ENCODE peak calls at places on chromosomes 4 and X, in four cellular contexts. One of them, this sample, is unnamed.

GRCh38 chr4:140239311-140239710 is 85.3 kb upstream of the MAML3 start:
- DNase-seq in K562: no peak
- DNase-seq in SK-N-SH: no peak
- DNase-seq in GM12878: no peak
- DNase-seq in this sample: no peak

GRCh38 chrX:136039968-136040367 is 54.7 kb downstream of the SLC9A6 start:
- DNase-seq in GM12878: no peak
- DNase-seq in K562: no peak
- DNase-seq in SK-N-SH: no peak
- DNase-seq in this sample: no peak

GRCh38 chrX:107894038-107894437 is 68.4 kb downstream of the MID2 start:
- DNase-seq in GM12878: peak
- DNase-seq in K562: peak
- DNase-seq in SK-N-SH: peak
- DNase-seq in this sample: no peak

GRCh38 chr4:118335316-118335715 is 17.5 kb downstream of the PRSS12 start:
- DNase-seq in GM12878: no peak
- DNase-seq in K562: no peak
- DNase-seq in SK-N-SH: no peak
- DNase-seq in this sample: no peak

GRCh38 chr4:20544645-20545044 is 155.6 kb upstream of the PACRGL start:
- DNase-seq in GM12878: no peak
- DNase-seq in K562: peak
- DNase-seq in SK-N-SH: peak
- DNase-seq in this sample: no peak

GRCh38 chr4:94577136-94577535 is 125.4 kb downstream of the PDLIM5 start:
- DNase-seq in GM12878: no peak
- DNase-seq in SK-N-SH: peak
- DNase-seq in K562: no peak
- DNase-seq in this sample: peak

GRCh38 chrX:150692837-150693781 is at the start of gene MTMR1:
- DNase-seq in K562: peak
- DNase-seq in GM12878: no peak
- DNase-seq in SK-N-SH: peak
- DNase-seq in this sample: no peak

GRCh38 chr4:158777423-158777822 is 8.6 kb downstream of the FNIP2 start:
- DNase-seq in GM12878: no peak
- DNase-seq in SK-N-SH: no peak
- DNase-seq in K562: no peak
- DNase-seq in this sample: no peak

GRCh38 chr4:10164877-10165283 is 48.3 kb upstream of the WDR1 start:
- DNase-seq in GM12878: no peak
- DNase-seq in K562: peak
- DNase-seq in SK-N-SH: peak
- DNase-seq in this sample: peak

GRCh38 chr4:57442834-57443291 is 332.7 kb upstream of the IGFBP7 start:
- DNase-seq in SK-N-SH: peak
- DNase-seq in K562: peak
- DNase-seq in GM12878: no peak
- DNase-seq in this sample: peak

GRCh38 chrX:15170927-15171326 is 99.0 kb downstream of the ASB9 start:
- DNase-seq in GM12878: no peak
- DNase-seq in K562: no peak
- DNase-seq in SK-N-SH: no peak
- DNase-seq in this sample: no peak

GRCh38 chrX:78029663-78030062 is 60.2 kb upstream of the PGAM4 start:
- DNase-seq in GM12878: no peak
- DNase-seq in K562: peak
- DNase-seq in SK-N-SH: peak
- DNase-seq in this sample: peak

GRCh38 chrX:67207912-67208311 is 335.9 kb upstream of the AR start:
- DNase-seq in K562: no peak
- DNase-seq in GM12878: no peak
- DNase-seq in SK-N-SH: no peak
- DNase-seq in this sample: no peak

GRCh38 chr4:72077346-72077745 is 45.5 kb downstream of the NPFFR2 start:
- DNase-seq in GM12878: no peak
- DNase-seq in SK-N-SH: no peak
- DNase-seq in K562: no peak
- DNase-seq in this sample: no peak

GRCh38 chrX:45134303-45134702 is 66.4 kb downstream of the DIPK2B start:
- DNase-seq in SK-N-SH: no peak
- DNase-seq in GM12878: no peak
- DNase-seq in K562: no peak
- DNase-seq in this sample: no peak

GRCh38 chr4:73989031-73989430 is 1.0 kb upstream of the PPBP start:
- DNase-seq in SK-N-SH: no peak
- DNase-seq in GM12878: no peak
- DNase-seq in K562: peak
- DNase-seq in this sample: no peak

GRCh38 chr4:73985528-73985852 is 2.5 kb downstream of the PPBP start:
- DNase-seq in GM12878: no peak
- DNase-seq in K562: no peak
- DNase-seq in SK-N-SH: no peak
- DNase-seq in this sample: no peak

GRCh38 chr4:73989928-73990327 is 1.9 kb upstream of the PPBP start:
- DNase-seq in GM12878: no peak
- DNase-seq in SK-N-SH: no peak
- DNase-seq in K562: no peak
- DNase-seq in this sample: no peak

GRCh38 chr4:73988096-73988495 is at the start of gene PPBP:
- DNase-seq in K562: no peak
- DNase-seq in SK-N-SH: no peak
- DNase-seq in GM12878: no peak
- DNase-seq in this sample: no peak

GRCh38 chr4:73984736-73985527 is 3.1 kb downstream of the PPBP start:
- DNase-seq in K562: no peak
- DNase-seq in GM12878: no peak
- DNase-seq in SK-N-SH: no peak
- DNase-seq in this sample: no peak
- TF ChIP-seq MAX in K562: no peak
- TF ChIP-seq MAX in GM12878: no peak
- TF ChIP-seq MAX in SK-N-SH: no peak
- TF ChIP-seq MAX in this sample: no peak

GRCh38 chrX:1359477-1359873 is 22.9 kb downstream of the IL3RA start:
- DNase-seq in SK-N-SH: no peak
- DNase-seq in K562: no peak
- DNase-seq in GM12878: no peak
- DNase-seq in this sample: no peak

GRCh38 chrX:1361275-1361674 is 24.7 kb downstream of the IL3RA start:
- DNase-seq in SK-N-SH: no peak
- DNase-seq in K562: no peak
- DNase-seq in GM12878: no peak
- DNase-seq in this sample: no peak

GRCh38 chrX:1360171-1360570 is 23.6 kb downstream of the IL3RA start:
- DNase-seq in K562: no peak
- DNase-seq in SK-N-SH: no peak
- DNase-seq in GM12878: no peak
- DNase-seq in this sample: no peak

GRCh38 chrX:1358793-1359476 is 22.4 kb downstream of the IL3RA start:
- DNase-seq in K562: no peak
- DNase-seq in SK-N-SH: no peak
- DNase-seq in GM12878: no peak
- DNase-seq in this sample: peak

GRCh38 chrX:1361910-1362309 is 25.3 kb downstream of the IL3RA start:
- DNase-seq in K562: no peak
- DNase-seq in GM12878: no peak
- DNase-seq in SK-N-SH: no peak
- DNase-seq in this sample: no peak
- TF ChIP-seq USF1 in K562: no peak
- TF ChIP-seq USF1 in GM12878: no peak
- TF ChIP-seq USF1 in SK-N-SH: no peak
- TF ChIP-seq USF1 in this sample: no peak

GRCh38 chr4:11165052-11165451 is 263.6 kb downstream of the HS3ST1 start:
- DNase-seq in SK-N-SH: no peak
- DNase-seq in K562: no peak
- DNase-seq in GM12878: no peak
- DNase-seq in this sample: no peak
- TF ChIP-seq MAX in SK-N-SH: no peak
- TF ChIP-seq MAX in K562: no peak
- TF ChIP-seq MAX in GM12878: no peak
- TF ChIP-seq MAX in this sample: no peak

GRCh38 chr4:152075253-152075928 is 314.6 kb upstream of the GATB start:
- DNase-seq in GM12878: no peak
- DNase-seq in SK-N-SH: no peak
- DNase-seq in K562: no peak
- DNase-seq in this sample: no peak
- TF ChIP-seq USF1 in GM12878: no peak
- TF ChIP-seq USF1 in SK-N-SH: no peak
- TF ChIP-seq USF1 in K562: no peak
- TF ChIP-seq USF1 in this sample: no peak

DNA sequence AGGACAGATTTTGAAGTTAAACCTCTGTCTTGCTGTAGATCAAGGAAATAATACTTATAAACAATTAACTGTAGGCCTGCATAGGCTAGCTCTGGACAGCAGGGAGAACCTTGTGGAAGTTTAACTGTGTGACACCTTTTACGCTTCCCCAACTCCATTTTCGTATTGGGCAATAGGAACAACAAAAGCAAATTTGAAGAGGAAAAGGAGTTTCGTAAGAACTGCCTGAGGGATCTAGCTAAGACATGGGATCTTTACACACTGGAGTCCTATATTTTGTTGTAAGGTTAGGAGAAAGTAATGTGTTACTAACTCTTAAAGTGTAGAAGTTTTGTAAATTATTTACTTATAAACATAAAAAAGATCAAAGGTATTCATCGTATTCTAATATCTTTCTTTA is 324.9 kb upstream of the CASK start:
- DNase-seq in GM12878: no peak
- DNase-seq in SK-N-SH: no peak
- DNase-seq in K562: no peak
- DNase-seq in this sample: no peak
- TF ChIP-seq MAX in GM12878: no peak
- TF ChIP-seq MAX in SK-N-SH: no peak
- TF ChIP-seq MAX in K562: no peak
- TF ChIP-seq MAX in this sample: no peak

GRCh38 chr4:12231098-12231497 is 802.4 kb upstream of the HS3ST1 start:
- DNase-seq in SK-N-SH: no peak
- DNase-seq in GM12878: no peak
- DNase-seq in K562: no peak
- DNase-seq in this sample: no peak
- TF ChIP-seq USF1 in SK-N-SH: no peak
- TF ChIP-seq USF1 in GM12878: no peak
- TF ChIP-seq USF1 in K562: no peak
- TF ChIP-seq USF1 in this sample: no peak

GRCh38 chr4:98467627-98468072 is 190.8 kb downstream of the TSPAN5 start:
- DNase-seq in GM12878: no peak
- DNase-seq in K562: peak
- DNase-seq in SK-N-SH: peak
- DNase-seq in this sample: peak
- TF ChIP-seq MAX in GM12878: no peak
- TF ChIP-seq MAX in K562: no peak
- TF ChIP-seq MAX in SK-N-SH: peak
- TF ChIP-seq MAX in this sample: no peak

DNA sequence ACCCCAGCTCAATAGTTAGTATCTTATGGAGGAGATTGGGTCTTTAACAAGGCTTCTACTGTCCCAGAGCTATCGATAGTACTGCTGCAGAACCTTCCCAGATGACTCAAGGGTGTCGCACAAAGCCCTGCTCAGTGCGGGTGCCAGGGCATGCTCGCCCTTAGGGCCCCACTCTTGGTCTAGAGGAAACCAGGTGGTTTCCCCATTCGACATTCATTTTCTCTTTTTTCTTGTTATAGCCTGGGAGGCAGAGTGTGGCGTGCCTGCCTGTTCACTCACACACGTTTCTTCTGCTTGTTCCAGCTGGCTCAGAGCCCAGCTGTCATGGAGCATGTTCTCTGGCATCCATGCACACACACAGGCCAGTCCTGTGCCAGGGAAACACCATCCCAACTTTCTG is 144.5 kb downstream of the SMIM20 start:
- DNase-seq in GM12878: peak
- DNase-seq in SK-N-SH: peak
- DNase-seq in K562: no peak
- DNase-seq in this sample: no peak
- TF ChIP-seq USF1 in GM12878: no peak
- TF ChIP-seq USF1 in SK-N-SH: no peak
- TF ChIP-seq USF1 in K562: no peak
- TF ChIP-seq USF1 in this sample: no peak

DNA sequence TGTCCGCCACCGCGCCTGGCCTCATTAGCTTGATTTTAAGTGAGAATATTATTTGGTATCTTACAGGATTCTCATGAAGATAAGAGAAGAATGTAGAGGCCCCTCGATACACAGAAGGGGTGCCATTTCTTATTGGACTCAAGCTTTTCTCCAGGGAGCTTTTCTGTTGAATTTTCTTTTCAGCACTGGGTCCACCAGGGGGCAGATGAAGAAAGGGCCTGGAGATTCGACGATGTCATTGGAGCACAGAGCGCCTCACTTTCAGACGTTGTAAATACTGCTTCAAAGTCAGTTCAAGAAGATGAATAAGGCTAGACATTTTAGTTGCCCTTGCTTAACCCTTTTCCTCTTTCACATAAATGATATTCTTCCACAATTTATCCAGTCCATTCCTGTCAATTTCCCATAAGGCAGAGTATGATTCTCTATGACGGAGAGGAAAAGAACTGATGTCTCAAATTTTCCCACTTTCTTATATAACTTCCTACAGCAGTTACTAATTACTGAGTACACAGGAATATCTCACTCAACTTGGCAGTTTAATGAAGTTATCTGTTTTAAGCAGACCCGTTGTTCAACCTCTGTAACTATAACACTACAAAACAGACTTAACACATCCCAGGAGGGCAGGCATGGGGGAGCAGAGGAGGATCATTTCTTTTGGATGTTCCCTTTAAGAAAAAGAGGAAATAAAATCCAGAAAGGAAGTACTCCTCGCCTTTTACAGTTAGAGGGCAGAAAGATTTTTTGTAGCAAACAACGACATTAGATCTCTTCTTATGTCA is 12.0 kb upstream of the CENPU start:
- DNase-seq in GM12878: no peak
- DNase-seq in SK-N-SH: peak
- DNase-seq in K562: peak
- DNase-seq in this sample: peak
- TF ChIP-seq MAX in GM12878: no peak
- TF ChIP-seq MAX in SK-N-SH: no peak
- TF ChIP-seq MAX in K562: no peak
- TF ChIP-seq MAX in this sample: no peak